ENCODE peak calls at places on chromosome 18, in five cellular contexts. E is iris pigment epithelial cell, N is germinal center, V is Calu3, H is posterior vena cava. I is an unnamed sample.

GRCh38 chr18:5197461-5197860 is 404 bp upstream of the AKAIN1 start:
- DNase-seq in E (no peak), N (no peak), V (no peak), H (no peak), I (no peak)

GRCh38 chr18:3599861-3600260 is 149.9 kb downstream of the TGIF1 start:
- DNase-seq in E (no peak), N (no peak), V (no peak), H (no peak), I (no peak)

GRCh38 chr18:80246656-80247402 is 485 bp downstream of the PARD6G start:
- DNase-seq in E (no peak), N (peak), V (no peak), H (no peak), I (no peak)

GRCh38 chr18:48136544-48137353 is 206.3 kb upstream of the SMAD2 start:
- DNase-seq in E (no peak), N (no peak), V (no peak), H (no peak), I (peak)

GRCh38 chr18:79528296-79528695 is 132.6 kb downstream of the NFATC1 start:
- DNase-seq in E (no peak), N (no peak), V (no peak), H (peak), I (no peak)

GRCh38 chr18:812673-813404 is 797 bp upstream of the YES1 start:
- DNase-seq in E (peak), N (peak), V (peak), H (peak), I (peak)

GRCh38 chr18:23032030-23032582 is 99.0 kb downstream of the RBBP8 start:
- DNase-seq in E (peak), N (no peak), V (no peak), H (no peak), I (peak)

GRCh38 chr18:35919179-35919578 is 53.3 kb upstream of the RMP24 start:
- DNase-seq in E (no peak), N (no peak), V (no peak), H (no peak), I (no peak)

GRCh38 chr18:76265375-76266225 is 229.4 kb downstream of the ZNF516 start:
- DNase-seq in E (peak), N (no peak), V (no peak), H (no peak), I (no peak)

GRCh38 chr18:50275503-50276036 is 5.8 kb downstream of the MBD1 start:
- DNase-seq in E (no peak), N (no peak), V (no peak), H (no peak), I (no peak)

GRCh38 chr18:79756826-79757225 is 40.9 kb upstream of the KCNG2 start:
- DNase-seq in E (no peak), N (no peak), V (no peak), H (no peak), I (no peak)

GRCh38 chr18:68944826-68945225 is 146.9 kb downstream of the CCDC102B start:
- DNase-seq in E (no peak), N (no peak), V (no peak), H (no peak), I (no peak)

GRCh38 chr18:773980-774624 is 37.9 kb downstream of the YES1 start:
- DNase-seq in E (no peak), N (no peak), V (no peak), H (no peak), I (no peak)